ENCODE peak calls at places on chromosome 14, in five cellular contexts. V is HFFc6; I is cardiac muscle cell; K is CD8-positive, alpha-beta T cell; F is uterus. T is an unnamed sample.

GRCh38 chr14:102777711-102778615 is 714 bp downstream of the TRAF3 start:
- DNase-seq in V (peak), I (peak), K (no peak), F (no peak), T (no peak)

GRCh38 chr14:40058916-40059897 is 627.0 kb upstream of the FBXO33 start:
- DNase-seq in V (no peak), I (no peak), K (no peak), F (no peak), T (no peak)

GRCh38 chr14:34873591-34874385 is 1.4 kb downstream of the BAZ1A start:
- DNase-seq in V (no peak), I (peak), K (peak), F (peak), T (peak)

GRCh38 chr14:54252072-54252730 is 144.6 kb upstream of the CDKN3 start:
- DNase-seq in V (peak), I (peak), K (no peak), F (no peak), T (no peak)

GRCh38 chr14:23862513-23862912 is 91.1 kb upstream of the DHRS4 start:
- DNase-seq in V (no peak), I (no peak), K (no peak), F (no peak), T (no peak)

GRCh38 chr14:105851716-105852377 is 325.5 kb downstream of the TMEM121 start:
- DNase-seq in V (no peak), I (no peak), K (no peak), F (peak), T (no peak)

GRCh38 chr14:66610154-66610563 is 102.2 kb downstream of the GPHN start:
- DNase-seq in V (peak), I (peak), K (no peak), F (no peak), T (no peak)

GRCh38 chr14:22865424-22866215 is 5.9 kb upstream of the LRP10 start:
- DNase-seq in V (no peak), I (no peak), K (no peak), F (no peak), T (no peak)

GRCh38 chr14:22420598-22421186 is 168.3 kb downstream of the DAD1 start:
- DNase-seq in V (no peak), I (peak), K (no peak), F (no peak), T (no peak)

GRCh38 chr14:22822017-22822618 is 6.9 kb upstream of the SLC7A7 start:
- DNase-seq in V (no peak), I (no peak), K (no peak), F (peak), T (no peak)

GRCh38 chr14:24843494-24843893 is 206.5 kb downstream of the STXBP6 start:
- DNase-seq in V (no peak), I (no peak), K (no peak), F (no peak), T (no peak)

GRCh38 chr14:104967414-104968152 is 10.6 kb downstream of the AHNAK2 start:
- DNase-seq in V (no peak), I (peak), K (no peak), F (peak), T (peak)

GRCh38 chr14:52792097-52792415 is 649 bp upstream of the GNPNAT1 start:
- DNase-seq in V (no peak), I (no peak), K (no peak), F (no peak), T (no peak)

GRCh38 chr14:64191756-64192155 is 102.4 kb downstream of the ESR2 start:
- DNase-seq in V (peak), I (peak), K (no peak), F (no peak), T (no peak)

GRCh38 chr14:35998303-35998702 is 172.2 kb downstream of the BRMS1L start:
- DNase-seq in V (no peak), I (no peak), K (no peak), F (no peak), T (no peak)

GRCh38 chr14:104472073-104472472 is 107.5 kb upstream of the C14orf180 start:
- DNase-seq in V (no peak), I (no peak), K (no peak), F (no peak), T (no peak)

GRCh38 chr14:60721331-60722162 is 2.6 kb downstream of the SIX4 start:
- DNase-seq in V (peak), I (peak), K (peak), F (peak), T (no peak)
- TF ChIP-seq CTCF in V (peak), I (peak), K (no peak), F (peak), T (no peak)

DNA sequence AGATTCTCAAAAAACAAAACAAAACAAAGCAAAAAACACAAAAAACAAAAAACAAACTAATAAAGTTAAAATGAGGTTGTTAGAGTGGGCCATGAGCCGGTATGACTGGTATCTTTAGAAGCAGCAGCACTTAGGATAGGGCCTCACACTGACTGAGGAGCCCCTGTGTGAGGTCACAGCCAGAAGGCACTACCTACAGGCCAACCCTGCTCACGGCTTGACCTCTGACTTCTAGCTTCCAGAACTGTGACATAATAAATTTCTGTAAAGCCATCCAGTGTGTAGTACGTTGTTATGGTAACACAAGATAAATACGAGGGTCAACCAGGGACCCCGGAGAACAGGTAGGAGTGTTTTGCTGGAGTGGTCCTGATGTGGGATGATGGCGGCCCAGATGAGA is 629.6 kb downstream of the VRK1 start:
- DNase-seq in V (no peak), I (no peak), K (no peak), F (no peak), T (no peak)
- TF ChIP-seq CTCF in V (no peak), I (no peak), K (no peak), F (no peak), T (no peak)

GRCh38 chr14:30657606-30658163 is 35.6 kb downstream of the SCFD1 start:
- DNase-seq in V (no peak), I (peak), K (no peak), F (no peak), T (no peak)
- TF ChIP-seq CTCF in V (peak), I (peak), K (peak), F (no peak), T (no peak)

GRCh38 chr14:101564819-101565698 is 3.8 kb downstream of the DIO3 start:
- DNase-seq in V (no peak), I (no peak), K (no peak), F (no peak), T (no peak)
- TF ChIP-seq CTCF in V (no peak), I (no peak), K (no peak), F (no peak), T (no peak)

DNA sequence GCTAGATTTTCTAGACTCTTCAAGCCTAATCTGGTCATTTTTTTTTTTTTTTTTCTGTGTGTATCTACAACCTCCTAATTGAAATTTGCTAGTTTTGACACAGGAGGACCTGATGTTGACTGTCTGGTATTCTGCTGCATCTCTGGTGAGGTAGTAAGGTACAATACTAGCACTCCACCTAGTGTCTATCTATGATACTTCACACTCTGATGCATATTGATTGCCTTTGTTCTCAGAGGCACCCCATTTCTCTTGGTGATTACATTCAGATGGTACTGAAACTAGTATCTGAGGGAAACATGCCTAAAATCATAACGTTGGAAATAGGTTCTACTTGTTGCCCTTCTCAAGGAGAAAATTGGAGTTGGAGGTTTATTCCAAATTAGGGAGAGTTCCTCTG is 930.5 kb upstream of the NOVA1 start:
- DNase-seq in V (no peak), I (peak), K (no peak), F (no peak), T (no peak)
- TF ChIP-seq CTCF in V (no peak), I (peak), K (no peak), F (no peak), T (no peak)

DNA sequence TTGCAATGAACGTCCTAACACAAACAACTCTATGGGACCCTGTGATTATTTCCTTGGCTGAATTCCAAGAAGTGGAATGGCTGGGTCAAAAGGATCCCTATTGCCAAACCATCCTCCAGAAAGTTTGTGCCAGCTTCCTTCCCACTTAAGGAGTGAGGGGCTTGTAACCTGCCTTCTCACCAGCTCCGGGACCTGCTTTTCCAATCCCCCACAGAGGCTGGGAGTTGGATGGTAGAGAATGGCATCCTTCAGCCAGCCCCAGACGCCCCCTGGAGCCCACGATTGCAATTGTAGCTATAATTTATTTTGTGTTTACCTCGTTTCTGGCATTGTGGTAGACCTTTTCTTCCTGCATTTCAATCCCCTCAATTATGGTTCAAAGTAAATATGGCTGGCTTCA is 9.7 kb upstream of the ZDHHC22 start:
- DNase-seq in V (peak), I (peak), K (no peak), F (no peak), T (no peak)
- TF ChIP-seq CTCF in V (peak), I (peak), K (no peak), F (no peak), T (peak)

GRCh38 chr14:69483765-69484443 is 624 bp upstream of the PLEKHD1 start:
- DNase-seq in V (no peak), I (peak), K (no peak), F (no peak), T (no peak)
- TF ChIP-seq CTCF in V (no peak), I (no peak), K (no peak), F (no peak), T (no peak)

GRCh38 chr14:92503756-92504491 is 9.7 kb upstream of the RIN3 start:
- DNase-seq in V (peak), I (peak), K (no peak), F (no peak), T (peak)
- TF ChIP-seq CTCF in V (no peak), I (no peak), K (no peak), F (no peak), T (no peak)